ENCODE peak calls at places on chromosomes 7 and 10, in six cellular contexts. C, D, A, T, Z and L are unnamed samples.
A peak's percentile ranks its signal among the peaks of the same experiment; 100 is the strongest.

GRCh38 chr10:22715290-22715625 is 880 bp upstream of the PIP4K2A start:
- DNase-seq in C (no peak), D (no peak), A (no peak), T (no peak), Z (no peak), L (no peak)

GRCh38 chr10:132461683-132462231 is 64.8 kb downstream of the PWWP2B start:
- DNase-seq in C (no peak), D (no peak), A (no peak), T (no peak), Z (no peak), L (no peak)

GRCh38 chr7:120553497-120553896 is 280.5 kb downstream of the KCND2 start:
- DNase-seq in C (no peak), D (no peak), A (no peak), T (no peak), Z (no peak), L (no peak)

GRCh38 chr7:157905740-157906461 is 569.1 kb downstream of the DNAJB6 start:
- DNase-seq in C (no peak), D (no peak), A (no peak), T (peak; percentile 18), Z (no peak), L (no peak)

GRCh38 chr10:86397120-86397519 is 30.5 kb upstream of the GRID1 start:
- DNase-seq in C (no peak), D (no peak), A (no peak), T (no peak), Z (no peak), L (no peak)

GRCh38 chr7:29569648-29570047 is 6.0 kb downstream of the PRR15 start:
- DNase-seq in C (peak; percentile 50), D (no peak), A (no peak), T (peak; percentile 51), Z (no peak), L (no peak)

GRCh38 chr7:50367098-50367497 is 62.6 kb downstream of the IKZF1 start:
- DNase-seq in C (no peak), D (no peak), A (no peak), T (no peak), Z (no peak), L (no peak)

GRCh38 chr10:3803884-3804741 is 19.1 kb upstream of the KLF6 start:
- DNase-seq in C (peak; percentile 63), D (no peak), A (peak; percentile 56), T (no peak), Z (no peak), L (no peak)

GRCh38 chr7:7556852-7557251 is 9.8 kb upstream of the MIOS start:
- DNase-seq in C (no peak), D (no peak), A (no peak), T (no peak), Z (no peak), L (no peak)

GRCh38 chr10:70575486-70575873 is 27.1 kb downstream of the PRF1 start:
- DNase-seq in C (no peak), D (no peak), A (no peak), T (no peak), Z (no peak), L (no peak)

GRCh38 chr10:8275911-8276310 is 221.4 kb downstream of the GATA3 start:
- DNase-seq in C (no peak), D (no peak), A (no peak), T (no peak), Z (no peak), L (no peak)

GRCh38 chr7:20352573-20353304 is 22.0 kb downstream of the ITGB8 start:
- DNase-seq in C (peak; percentile 79), D (no peak), A (peak; percentile 73), T (no peak), Z (no peak), L (peak; percentile 43)

GRCh38 chr10:93030409-93030808 is 30.2 kb upstream of the CYP26C1 start:
- DNase-seq in C (peak; percentile 77), D (peak; percentile 42), A (peak; percentile 39), T (no peak), Z (no peak), L (no peak)

GRCh38 chr7:11655163-11655562 is 176.8 kb downstream of the THSD7A start:
- DNase-seq in C (no peak), D (no peak), A (peak; percentile 33), T (no peak), Z (no peak), L (no peak)

GRCh38 chr7:15368653-15369052 is 193.2 kb downstream of the AGMO start:
- DNase-seq in C (no peak), D (no peak), A (no peak), T (no peak), Z (no peak), L (no peak)

GRCh38 chr7:158263964-158264748 is 323.5 kb downstream of the PTPRN2 start:
- DNase-seq in C (no peak), D (no peak), A (no peak), T (no peak), Z (no peak), L (peak; percentile 30)

GRCh38 chr10:43888551-43888950 is 239.9 kb upstream of the ZNF32 start:
- DNase-seq in C (peak; percentile 88), D (peak; percentile 72), A (no peak), T (no peak), Z (no peak), L (no peak)

GRCh38 chr7:102286237-102287081 is at the start of gene SH2B2:
- DNase-seq in C (peak; percentile 78), D (no peak), A (peak; percentile 44), T (peak; percentile 87), Z (peak; percentile 82), L (peak; percentile 78)

GRCh38 chr7:26620352-26620751 is 244.0 kb downstream of the SKAP2 start:
- DNase-seq in C (no peak), D (no peak), A (no peak), T (peak; percentile 16), Z (no peak), L (no peak)

GRCh38 chr7:45921699-45922519 is 837 bp upstream of the IGFBP3 start:
- DNase-seq in C (peak; percentile 82), D (no peak), A (peak; percentile 78), T (peak; percentile 88), Z (peak; percentile 70), L (no peak)

GRCh38 chr10:132394201-132394811 is 2.7 kb upstream of the PWWP2B start:
- DNase-seq in C (no peak), D (no peak), A (no peak), T (no peak), Z (no peak), L (no peak)

GRCh38 chr10:28676297-28676967 is 889 bp upstream of the BAMBI start:
- DNase-seq in C (no peak), D (no peak), A (peak; percentile 34), T (peak; percentile 84), Z (peak; percentile 23), L (peak; percentile 35)

GRCh38 chr10:3648179-3648975 is 136.6 kb downstream of the KLF6 start:
- DNase-seq in C (no peak), D (no peak), A (no peak), T (no peak), Z (no peak), L (no peak)

GRCh38 chr10:114635101-114635500 is 23.0 kb downstream of the ABLIM1 start:
- DNase-seq in C (peak; percentile 39), D (no peak), A (no peak), T (no peak), Z (no peak), L (no peak)

DNA sequence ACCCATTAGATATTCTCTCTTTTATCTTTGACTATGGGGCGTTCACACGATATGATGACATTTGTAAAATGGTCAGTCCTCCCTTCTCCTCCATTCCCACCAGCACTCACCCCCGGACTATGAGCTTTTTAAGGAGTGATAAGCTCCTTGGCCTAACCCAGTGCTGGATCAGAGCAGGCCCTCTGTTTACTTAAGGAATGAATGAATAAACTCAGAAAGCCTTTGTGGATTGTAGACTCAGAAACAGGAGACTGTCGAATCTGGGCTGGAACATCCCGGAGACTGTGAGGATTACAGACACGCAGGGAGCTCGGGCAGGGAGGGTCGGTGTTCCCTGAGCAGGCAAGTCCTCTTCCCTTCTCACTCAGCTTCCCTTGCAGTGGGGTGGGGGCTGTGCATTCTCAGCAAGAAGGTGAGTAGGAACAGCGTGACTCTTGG is 6.8 kb upstream of the ZCCHC24 start:
- DNase-seq in C (peak; percentile 18), D (peak; percentile 45), A (no peak), T (no peak), Z (no peak), L (no peak)
- H3K4me3 ChIP-seq in C (no peak overlapping the region), D (peak overlapping the region; percentile 25), A (no peak overlapping the region), T (no peak overlapping the region), Z (no peak overlapping the region), L (no peak overlapping the region)

GRCh38 chr7:5296627-5297226 is 14.0 kb downstream of the SLC29A4 start:
- DNase-seq in C (no peak), D (no peak), A (peak; percentile 13), T (peak; percentile 95), Z (no peak), L (no peak)
- H3K4me3 ChIP-seq in C (no peak overlapping the region), D (no peak overlapping the region), A (no peak overlapping the region), T (peak overlapping the region; percentile 36), Z (no peak overlapping the region), L (no peak overlapping the region)

GRCh38 chr10:88849224-88849623 is 2.4 kb downstream of the ANKRD22 start:
- DNase-seq in C (peak; percentile 28), D (no peak), A (no peak), T (no peak), Z (no peak), L (no peak)

GRCh38 chr10:88852327-88852726 is 683 bp upstream of the ANKRD22 start:
- DNase-seq in C (no peak), D (no peak), A (no peak), T (no peak), Z (no peak), L (no peak)

GRCh38 chr10:88853155-88853554 is 1.5 kb upstream of the ANKRD22 start:
- DNase-seq in C (no peak), D (no peak), A (no peak), T (no peak), Z (no peak), L (no peak)

GRCh38 chr10:88850712-88851111 is 932 bp downstream of the ANKRD22 start:
- DNase-seq in C (no peak), D (no peak), A (no peak), T (no peak), Z (no peak), L (no peak)

GRCh38 chr10:88851706-88852105 is at the start of gene ANKRD22:
- DNase-seq in C (peak; percentile 74), D (no peak), A (no peak), T (no peak), Z (no peak), L (peak; percentile 52)
- H3K4me3 ChIP-seq in C (no peak within 1 kb of the TSS), D (no peak within 1 kb of the TSS), A (no peak within 1 kb of the TSS), T (no peak within 1 kb of the TSS), Z (no peak within 1 kb of the TSS), L (no peak within 1 kb of the TSS)

DNA sequence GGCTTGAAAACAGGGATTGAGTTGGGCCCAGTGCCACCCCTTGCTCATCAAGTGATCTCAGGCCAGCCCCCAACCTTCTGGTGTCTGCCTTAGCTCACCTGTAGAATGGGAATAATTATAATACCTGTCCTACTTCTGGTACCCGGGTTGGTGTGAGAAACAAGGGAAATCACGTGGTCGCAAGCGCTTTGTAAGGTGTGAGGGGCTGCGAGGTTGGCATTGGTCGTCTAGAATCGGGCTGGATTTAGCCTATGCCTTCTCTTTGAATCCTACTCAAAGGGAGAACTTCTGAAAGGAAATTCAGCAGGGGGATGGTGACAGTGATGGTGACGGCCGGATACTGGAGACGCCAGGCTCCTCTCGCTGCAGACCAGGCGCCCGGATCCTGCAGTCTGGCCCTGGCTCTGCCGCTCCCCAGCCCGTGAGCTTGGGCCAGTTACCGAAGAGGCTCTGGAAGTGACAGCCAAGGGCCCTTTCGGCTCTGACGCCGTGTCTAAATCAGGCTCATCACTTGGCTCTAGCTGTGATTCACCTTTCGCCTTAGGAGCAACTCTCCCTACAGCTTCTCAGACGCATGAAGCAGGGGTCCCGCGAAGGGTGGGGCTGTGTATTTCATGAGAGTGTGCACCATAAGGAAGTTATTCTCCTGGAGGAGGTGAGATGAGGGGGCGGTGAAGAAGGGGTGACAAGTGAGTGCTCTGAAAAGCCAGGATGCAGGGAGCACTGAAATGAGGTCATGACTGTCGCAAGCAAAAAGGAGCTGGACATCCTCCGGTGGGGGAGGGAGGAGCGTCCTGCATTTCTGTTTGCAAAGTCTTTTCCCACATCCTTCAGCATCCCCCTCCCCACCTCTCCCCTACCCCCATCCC is 4.0 kb upstream of the CREB5 start:
- DNase-seq in C (no peak), D (no peak), A (no peak), T (peak; percentile 47), Z (no peak), L (no peak)
- H3K4me3 ChIP-seq in C (no peak overlapping the region), D (no peak overlapping the region), A (no peak overlapping the region), T (peak overlapping the region; percentile 67), Z (peak overlapping the region; percentile 77), L (peak overlapping the region; percentile 47)